ENCODE peak calls at places on chromosomes 13 and 19, in ten cellular contexts. L is HFF-Myc, Y is pancreas, W is lower lobe of right lung, Q is esophagus squamous epithelium, K is heart right ventricle, J is IMR-90, P is cardiac fibroblast, M is testis, U is stomach. R is an unnamed sample.

GRCh38 chr19:18519962-18520847 is 1.7 kb downstream of the ELL start:
- DNase-seq in L (no peak), Y (peak; percentile 83), W (no peak), Q (no peak), K (peak; percentile 53), J (peak; percentile 85), P (peak; percentile 83), M (peak; percentile 73), U (peak; percentile 77), R (peak; percentile 84)

GRCh38 chr13:110642291-110642981 is 27.1 kb downstream of the NAXD start:
- DNase-seq in L (no peak), Y (no peak), W (no peak), Q (no peak), K (no peak), J (no peak), P (no peak), M (no peak), U (peak; percentile 22), R (no peak)

GRCh38 chr13:48710160-48710559 is 56.4 kb downstream of the CYSLTR2 start:
- DNase-seq in L (no peak), Y (no peak), W (no peak), Q (no peak), K (no peak), J (no peak), P (no peak), M (no peak), U (no peak), R (no peak)

GRCh38 chr13:65112123-65113075 is 2117.7 kb downstream of the PCDH9 start:
- DNase-seq in L (no peak), Y (no peak), W (no peak), Q (no peak), K (no peak), J (peak; percentile 55), P (no peak), M (no peak), U (no peak), R (no peak)

GRCh38 chr19:31146546-31147183 is 202.6 kb downstream of the TSHZ3 start:
- DNase-seq in L (no peak), Y (no peak), W (no peak), Q (no peak), K (no peak), J (no peak), P (no peak), M (no peak), U (no peak), R (no peak)

GRCh38 chr19:47539747-47540311 is 25.0 kb upstream of the NAPA start:
- DNase-seq in L (no peak), Y (no peak), W (no peak), Q (no peak), K (no peak), J (no peak), P (no peak), M (no peak), U (no peak), R (no peak)

GRCh38 chr19:7564866-7565265 is 29.3 kb downstream of the PNPLA6 start:
- DNase-seq in L (no peak), Y (no peak), W (no peak), Q (no peak), K (no peak), J (no peak), P (no peak), M (no peak), U (no peak), R (no peak)

GRCh38 chr13:38417241-38417640 is 67.6 kb downstream of the UFM1 start:
- DNase-seq in L (no peak), Y (no peak), W (no peak), Q (no peak), K (no peak), J (no peak), P (no peak), M (no peak), U (no peak), R (no peak)

GRCh38 chr13:42864952-42865634 is 83.7 kb downstream of the FAM216B start:
- DNase-seq in L (no peak), Y (no peak), W (no peak), Q (no peak), K (no peak), J (no peak), P (peak; percentile 10), M (no peak), U (no peak), R (no peak)
- H3K4me3 ChIP-seq in L (no peak overlapping the region), Y (no peak overlapping the region), W (no peak overlapping the region), Q (no peak overlapping the region), K (no peak overlapping the region), J (peak overlapping the region; percentile 30), P (no peak overlapping the region), M (no peak overlapping the region), U (no peak overlapping the region), R (peak overlapping the region; percentile 0)

GRCh38 chr19:16002985-16003384 is 54.2 kb downstream of the OR10H4 start:
- DNase-seq in L (no peak), Y (no peak), W (no peak), Q (no peak), K (no peak), J (no peak), P (no peak), M (no peak), U (no peak), R (no peak)

GRCh38 chr19:16000024-16000687 is 51.3 kb downstream of the OR10H4 start:
- DNase-seq in L (no peak), Y (no peak), W (no peak), Q (no peak), K (no peak), J (peak; percentile 10), P (no peak), M (no peak), U (no peak), R (no peak)

GRCh38 chr19:16001481-16002312 is 52.9 kb downstream of the OR10H4 start:
- DNase-seq in L (peak; percentile 14), Y (peak; percentile 34), W (no peak), Q (no peak), K (no peak), J (peak; percentile 77), P (peak; percentile 80), M (no peak), U (no peak), R (peak; percentile 84)

GRCh38 chr19:16005925-16006324 is 57.1 kb downstream of the OR10H4 start:
- DNase-seq in L (no peak), Y (no peak), W (no peak), Q (no peak), K (no peak), J (no peak), P (no peak), M (no peak), U (no peak), R (no peak)

DNA sequence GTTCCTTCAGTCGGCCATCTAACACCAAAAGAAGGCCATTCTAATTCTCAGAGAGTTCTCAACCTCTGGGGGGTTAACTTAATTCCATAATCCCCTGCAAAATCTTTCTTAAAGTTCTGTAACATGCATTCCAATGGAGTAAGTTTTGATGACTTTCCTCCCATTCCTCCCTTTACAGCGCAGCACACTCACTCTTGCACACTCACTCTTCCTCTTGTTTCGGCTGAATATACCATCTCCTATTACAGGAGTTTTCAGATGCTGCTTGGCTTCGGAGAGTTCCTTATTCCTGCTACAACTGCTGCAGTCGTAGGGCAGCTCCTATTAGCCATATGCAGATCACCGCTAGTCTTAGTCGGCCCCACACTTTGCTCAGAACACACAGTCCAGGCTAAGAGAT is 53.6 kb downstream of the OR10H4 start:
- DNase-seq in L (no peak), Y (no peak), W (no peak), Q (no peak), K (no peak), J (peak; percentile 20), P (no peak), M (no peak), U (no peak), R (no peak)
- H3K4me3 ChIP-seq in L (no peak overlapping the region), Y (no peak overlapping the region), W (peak overlapping the region; percentile 41), Q (peak overlapping the region; percentile 62), K (peak overlapping the region; percentile 25), J (peak overlapping the region; percentile 31), P (peak overlapping the region; percentile 47), M (no peak overlapping the region), U (peak overlapping the region; percentile 38), R (peak overlapping the region; percentile 57)

GRCh38 chr19:49362048-49362925 is at the start of gene TEAD2:
- DNase-seq in L (no peak), Y (peak; percentile 69), W (peak; percentile 72), Q (no peak), K (peak; percentile 90), J (peak; percentile 47), P (peak; percentile 68), M (peak; percentile 68), U (peak; percentile 73), R (peak; percentile 66)

GRCh38 chr19:49364083-49364687 is 508 bp downstream of the DKKL1 start:
- DNase-seq in L (no peak), Y (no peak), W (no peak), Q (no peak), K (no peak), J (no peak), P (no peak), M (no peak), U (no peak), R (no peak)

GRCh38 chr19:49362926-49363264 is 679 bp upstream of the TEAD2 start:
- DNase-seq in L (no peak), Y (peak; percentile 39), W (no peak), Q (no peak), K (peak; percentile 62), J (peak; percentile 45), P (peak; percentile 62), M (no peak), U (peak; percentile 30), R (peak; percentile 56)

GRCh38 chr19:49361438-49362047 is 673 bp downstream of the TEAD2 start:
- DNase-seq in L (peak; percentile 63), Y (peak; percentile 79), W (peak; percentile 73), Q (no peak), K (peak; percentile 92), J (peak; percentile 80), P (peak; percentile 93), M (peak; percentile 71), U (peak; percentile 80), R (peak; percentile 91)

GRCh38 chr19:49363265-49364082 is at the start of gene DKKL1:
- DNase-seq in L (peak; percentile 99), Y (peak; percentile 99), W (peak; percentile 99), Q (peak; percentile 67), K (peak; percentile 99), J (peak; percentile 99), P (peak; percentile 100), M (peak; percentile 96), U (peak; percentile 100), R (peak; percentile 100)
- H3K4me3 ChIP-seq in L (peak within 1 kb of the TSS; percentile 89), Y (peak within 1 kb of the TSS; percentile 58), W (peak within 1 kb of the TSS; percentile 81), Q (peak within 1 kb of the TSS; percentile 81), K (peak within 1 kb of the TSS; percentile 93), J (peak within 1 kb of the TSS; percentile 82), P (peak within 1 kb of the TSS; percentile 80), M (peak within 1 kb of the TSS; percentile 74), U (peak within 1 kb of the TSS; percentile 82), R (peak within 1 kb of the TSS; percentile 96)

DNA sequence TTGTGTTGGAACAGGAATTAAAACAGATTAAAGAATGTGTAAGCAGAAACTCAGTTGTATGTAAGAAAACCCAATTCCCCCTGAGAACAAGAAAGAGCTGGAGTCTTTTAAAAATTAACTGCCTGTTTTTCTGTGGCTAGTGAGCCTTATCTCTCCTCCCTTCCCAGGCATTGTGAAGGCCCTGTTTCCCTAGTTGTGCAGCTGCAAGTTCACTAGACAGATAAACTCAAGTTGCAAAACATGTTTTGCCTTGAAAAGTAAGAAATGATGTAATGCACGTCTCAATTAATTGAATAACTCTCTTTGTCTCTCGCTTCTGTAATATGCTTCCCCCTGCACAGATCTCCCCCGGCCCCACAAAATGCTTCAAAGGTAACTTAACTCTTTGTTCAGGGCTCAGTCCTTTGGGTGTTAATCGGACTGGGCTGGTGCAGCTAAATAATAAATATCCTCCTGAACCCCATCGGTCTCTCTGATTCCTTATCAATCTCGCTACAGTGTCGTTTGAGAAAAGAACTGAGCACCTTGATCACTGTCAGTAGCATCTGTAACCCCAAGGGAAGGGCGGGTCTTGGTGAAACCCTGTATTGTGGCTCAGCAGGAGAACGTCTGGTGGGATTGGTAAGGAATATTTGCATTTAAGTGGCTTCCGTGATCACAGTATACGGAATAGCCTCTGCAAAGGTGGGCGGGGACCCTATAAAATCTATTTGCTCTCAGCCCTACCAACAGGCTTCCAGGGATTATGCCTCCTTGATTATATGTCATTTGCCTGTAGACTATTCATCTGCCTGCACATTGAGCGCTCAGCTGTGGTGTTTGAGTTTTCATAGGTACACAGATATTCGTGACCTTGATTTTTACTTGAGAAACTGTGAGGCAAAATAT is 1.6 kb upstream of the ZNF556 start:
- DNase-seq in L (no peak), Y (peak; percentile 52), W (no peak), Q (no peak), K (no peak), J (no peak), P (no peak), M (no peak), U (no peak), R (peak; percentile 36)
- H3K4me3 ChIP-seq in L (no peak overlapping the region), Y (no peak overlapping the region), W (no peak overlapping the region), Q (no peak overlapping the region), K (no peak overlapping the region), J (no peak overlapping the region), P (no peak overlapping the region), M (no peak overlapping the region), U (no peak overlapping the region), R (no peak overlapping the region)